ENCODE peak calls at places on chromosomes 7 and 10, in nine cellular contexts. Y is effector memory CD8-positive, alpha-beta T cell; F is stimulated activated CD4-positive, alpha-beta T cell treated with anti-CD3 and anti-CD28 coated beads, TNF-alpha, amount 100 ng/mL, for 4 hours; W is sigmoid colon; A is GM12892; O is heart right ventricle; K is right lobe of liver; L is COR-L47; V is fibroblast of lung. H is an unnamed sample.

GRCh38 chr10:43607199-43607573 is 948 bp downstream of the ZNF485 start:
- DNase-seq in Y (no peak), F (no peak), W (no peak), A (no peak), O (no peak), K (no peak), L (no peak), V (no peak), H (no peak)

GRCh38 chr7:70614237-70614984 is 517.5 kb upstream of the GALNT17 start:
- DNase-seq in Y (no peak), F (no peak), W (peak), A (no peak), O (peak), K (peak), L (peak), V (peak), H (peak)

GRCh38 chr10:108899686-108900085 is 1023.6 kb downstream of the XPNPEP1 start:
- DNase-seq in Y (no peak), F (no peak), W (no peak), A (no peak), O (no peak), K (no peak), L (no peak), V (no peak), H (no peak)

GRCh38 chr7:157541796-157542668 is 205.2 kb downstream of the DNAJB6 start:
- DNase-seq in Y (no peak), F (no peak), W (peak), A (no peak), O (no peak), K (peak), L (no peak), V (no peak), H (no peak)

GRCh38 chr7:83941300-83941699 is 253.3 kb downstream of the SEMA3A start:
- DNase-seq in Y (no peak), F (no peak), W (no peak), A (no peak), O (no peak), K (no peak), L (no peak), V (no peak), H (no peak)

GRCh38 chr7:94375713-94376112 is 19.0 kb upstream of the COL1A2 start:
- DNase-seq in Y (no peak), F (no peak), W (peak), A (no peak), O (peak), K (no peak), L (no peak), V (peak), H (no peak)

GRCh38 chr7:121330053-121330833 is 1.4 kb downstream of the WNT16 start:
- DNase-seq in Y (no peak), F (no peak), W (no peak), A (no peak), O (no peak), K (no peak), L (peak), V (no peak), H (no peak)

GRCh38 chr10:103660364-103661197 is 167.1 kb downstream of the NEURL1 start:
- DNase-seq in Y (no peak), F (no peak), W (peak), A (peak), O (no peak), K (peak), L (peak), V (peak), H (no peak)

GRCh38 chr7:38070718-38071117 is 107.3 kb upstream of the STARD3NL start:
- DNase-seq in Y (no peak), F (no peak), W (no peak), A (no peak), O (no peak), K (no peak), L (no peak), V (no peak), H (no peak)

GRCh38 chr10:100186253-100186780 is 488 bp upstream of the ERLIN1 start:
- DNase-seq in Y (no peak), F (no peak), W (peak), A (no peak), O (peak), K (no peak), L (no peak), V (peak), H (peak)

GRCh38 chr7:47034180-47034579 is 547.7 kb downstream of the TNS3 start:
- DNase-seq in Y (no peak), F (no peak), W (no peak), A (no peak), O (no peak), K (no peak), L (no peak), V (no peak), H (no peak)

GRCh38 chr10:62582098-62582705 is 208.0 kb downstream of the ZNF365 start:
- DNase-seq in Y (no peak), F (no peak), W (no peak), A (no peak), O (no peak), K (no peak), L (no peak), V (no peak), H (no peak)

GRCh38 chr7:50229964-50230363 is 74.6 kb upstream of the IKZF1 start:
- DNase-seq in Y (no peak), F (no peak), W (no peak), A (no peak), O (no peak), K (no peak), L (no peak), V (no peak), H (no peak)

GRCh38 chr7:150946826-150947750 is 31.0 kb downstream of the KCNH2 start:
- DNase-seq in Y (no peak), F (no peak), W (peak), A (no peak), O (peak), K (peak), L (no peak), V (no peak), H (no peak)

GRCh38 chr10:28250782-28251181 is 52.1 kb downstream of the MPP7 start:
- DNase-seq in Y (no peak), F (no peak), W (no peak), A (no peak), O (no peak), K (no peak), L (no peak), V (peak), H (no peak)

GRCh38 chr10:120400601-120401000 is 56.4 kb upstream of the PLPP4 start:
- DNase-seq in Y (no peak), F (no peak), W (no peak), A (no peak), O (no peak), K (no peak), L (no peak), V (no peak), H (no peak)

H was measured in transverse colon.